ENCODE peak calls at places on chromosomes 3 and 15, in seven cellular contexts. One of them, this sample, is unnamed.

GRCh38 chr15:85828026-85828597 is 33.4 kb upstream of the KLHL25 start:
- DNase-seq in dorsolateral prefrontal cortex: no peak
- DNase-seq in neural progenitor cell: no peak
- DNase-seq in caudate nucleus: no peak
- DNase-seq in neuronal stem cell: no peak
- DNase-seq in PC-3: no peak
- DNase-seq in tibial nerve: no peak
- DNase-seq in this sample: no peak

GRCh38 chr3:62065985-62066693 is 307.2 kb downstream of the FEZF2 start:
- DNase-seq in dorsolateral prefrontal cortex: no peak
- DNase-seq in neural progenitor cell: no peak
- DNase-seq in caudate nucleus: no peak
- DNase-seq in neuronal stem cell: no peak
- DNase-seq in PC-3: no peak
- DNase-seq in tibial nerve: no peak
- DNase-seq in this sample: no peak

GRCh38 chr3:12896206-12896697 is 54.9 kb upstream of the RPL32 start:
- DNase-seq in dorsolateral prefrontal cortex: no peak
- DNase-seq in neural progenitor cell: peak
- DNase-seq in caudate nucleus: no peak
- DNase-seq in neuronal stem cell: no peak
- DNase-seq in PC-3: no peak
- DNase-seq in tibial nerve: no peak
- DNase-seq in this sample: no peak

GRCh38 chr3:169323580-169324453 is 339.7 kb downstream of the MECOM start:
- DNase-seq in dorsolateral prefrontal cortex: no peak
- DNase-seq in neural progenitor cell: no peak
- DNase-seq in caudate nucleus: no peak
- DNase-seq in neuronal stem cell: no peak
- DNase-seq in PC-3: no peak
- DNase-seq in tibial nerve: no peak
- DNase-seq in this sample: no peak

GRCh38 chr15:88630141-88630721 is 8.6 kb upstream of the ISG20 start:
- DNase-seq in dorsolateral prefrontal cortex: no peak
- DNase-seq in neural progenitor cell: no peak
- DNase-seq in caudate nucleus: no peak
- DNase-seq in neuronal stem cell: no peak
- DNase-seq in PC-3: peak
- DNase-seq in tibial nerve: no peak
- DNase-seq in this sample: no peak

GRCh38 chr15:98034731-98035130 is 74.2 kb downstream of the ARRDC4 start:
- DNase-seq in dorsolateral prefrontal cortex: no peak
- DNase-seq in neural progenitor cell: no peak
- DNase-seq in caudate nucleus: no peak
- DNase-seq in neuronal stem cell: no peak
- DNase-seq in PC-3: no peak
- DNase-seq in tibial nerve: no peak
- DNase-seq in this sample: no peak

GRCh38 chr3:53187430-53187829 is 26.4 kb downstream of the PRKCD start:
- DNase-seq in dorsolateral prefrontal cortex: no peak
- DNase-seq in neural progenitor cell: no peak
- DNase-seq in caudate nucleus: no peak
- DNase-seq in neuronal stem cell: no peak
- DNase-seq in PC-3: peak
- DNase-seq in tibial nerve: no peak
- DNase-seq in this sample: no peak

GRCh38 chr15:29066310-29066709 is 180.5 kb downstream of the APBA2 start:
- DNase-seq in dorsolateral prefrontal cortex: no peak
- DNase-seq in neural progenitor cell: no peak
- DNase-seq in caudate nucleus: no peak
- DNase-seq in neuronal stem cell: no peak
- DNase-seq in PC-3: no peak
- DNase-seq in tibial nerve: no peak
- DNase-seq in this sample: no peak

GRCh38 chr15:75156306-75157215 is 45.1 kb upstream of the C15orf39 start:
- DNase-seq in dorsolateral prefrontal cortex: no peak
- DNase-seq in neural progenitor cell: peak
- DNase-seq in caudate nucleus: no peak
- DNase-seq in neuronal stem cell: no peak
- DNase-seq in PC-3: no peak
- DNase-seq in tibial nerve: no peak
- DNase-seq in this sample: no peak

GRCh38 chr3:128801779-128802369 is 75.9 kb downstream of the RAB7A start:
- DNase-seq in dorsolateral prefrontal cortex: no peak
- DNase-seq in neural progenitor cell: no peak
- DNase-seq in caudate nucleus: no peak
- DNase-seq in neuronal stem cell: no peak
- DNase-seq in PC-3: no peak
- DNase-seq in tibial nerve: no peak
- DNase-seq in this sample: no peak

GRCh38 chr15:76239786-76240185 is 71.5 kb downstream of the ETFA start:
- DNase-seq in dorsolateral prefrontal cortex: no peak
- DNase-seq in neural progenitor cell: no peak
- DNase-seq in caudate nucleus: no peak
- DNase-seq in neuronal stem cell: no peak
- DNase-seq in PC-3: no peak
- DNase-seq in tibial nerve: no peak
- DNase-seq in this sample: no peak

GRCh38 chr3:65252266-65252665 is 564.5 kb upstream of the ADAMTS9 start:
- DNase-seq in dorsolateral prefrontal cortex: no peak
- DNase-seq in neural progenitor cell: no peak
- DNase-seq in caudate nucleus: no peak
- DNase-seq in neuronal stem cell: no peak
- DNase-seq in PC-3: no peak
- DNase-seq in tibial nerve: no peak
- DNase-seq in this sample: no peak

GRCh38 chr3:13069495-13069894 is 3.7 kb downstream of the IQSEC1 start:
- DNase-seq in dorsolateral prefrontal cortex: no peak
- DNase-seq in neural progenitor cell: no peak
- DNase-seq in caudate nucleus: no peak
- DNase-seq in neuronal stem cell: no peak
- DNase-seq in PC-3: no peak
- DNase-seq in tibial nerve: no peak
- DNase-seq in this sample: no peak

GRCh38 chr15:46644493-46645481 is 1010.0 kb downstream of the SQOR start:
- DNase-seq in dorsolateral prefrontal cortex: no peak
- DNase-seq in neural progenitor cell: no peak
- DNase-seq in caudate nucleus: no peak
- DNase-seq in neuronal stem cell: no peak
- DNase-seq in PC-3: no peak
- DNase-seq in tibial nerve: no peak
- DNase-seq in this sample: no peak
- H3K27ac ChIP-seq in dorsolateral prefrontal cortex: no peak
- H3K27ac ChIP-seq in neural progenitor cell: no peak
- H3K27ac ChIP-seq in caudate nucleus: no peak
- H3K27ac ChIP-seq in neuronal stem cell: no peak
- H3K27ac ChIP-seq in PC-3: no peak
- H3K27ac ChIP-seq in tibial nerve: no peak
- H3K27ac ChIP-seq in this sample: no peak

GRCh38 chr15:59456114-59456513 is 18.1 kb downstream of the FAM81A start:
- DNase-seq in dorsolateral prefrontal cortex: no peak
- DNase-seq in neural progenitor cell: no peak
- DNase-seq in caudate nucleus: no peak
- DNase-seq in neuronal stem cell: no peak
- DNase-seq in PC-3: peak
- DNase-seq in tibial nerve: no peak
- DNase-seq in this sample: no peak
- H3K27ac ChIP-seq in dorsolateral prefrontal cortex: no peak
- H3K27ac ChIP-seq in neural progenitor cell: no peak
- H3K27ac ChIP-seq in caudate nucleus: no peak
- H3K27ac ChIP-seq in neuronal stem cell: no peak
- H3K27ac ChIP-seq in PC-3: no peak
- H3K27ac ChIP-seq in tibial nerve: no peak
- H3K27ac ChIP-seq in this sample: no peak

DNA sequence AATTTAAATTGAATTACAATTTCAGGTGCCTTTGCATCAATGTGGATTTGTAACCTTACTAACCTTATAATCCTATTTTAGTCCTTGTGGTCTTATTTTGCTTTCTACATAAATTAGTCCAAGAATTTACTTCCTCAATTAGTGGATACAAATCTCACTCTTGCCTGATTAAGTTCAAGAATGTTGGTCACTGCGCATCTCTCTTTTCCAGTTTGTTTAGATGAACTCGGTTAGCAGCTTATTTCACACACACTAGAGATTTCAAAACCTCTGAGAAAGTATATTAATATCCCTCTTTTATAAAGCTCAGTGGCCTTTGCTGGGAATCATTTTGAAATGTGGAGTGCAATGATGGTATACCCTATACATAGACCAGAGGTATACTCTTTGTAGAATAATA is 243.4 kb downstream of the DTWD1 start:
- DNase-seq in dorsolateral prefrontal cortex: no peak
- DNase-seq in neural progenitor cell: no peak
- DNase-seq in caudate nucleus: no peak
- DNase-seq in neuronal stem cell: no peak
- DNase-seq in PC-3: no peak
- DNase-seq in tibial nerve: no peak
- DNase-seq in this sample: no peak
- H3K27ac ChIP-seq in dorsolateral prefrontal cortex: no peak
- H3K27ac ChIP-seq in neural progenitor cell: no peak
- H3K27ac ChIP-seq in caudate nucleus: no peak
- H3K27ac ChIP-seq in neuronal stem cell: no peak
- H3K27ac ChIP-seq in PC-3: no peak
- H3K27ac ChIP-seq in tibial nerve: no peak
- H3K27ac ChIP-seq in this sample: no peak

DNA sequence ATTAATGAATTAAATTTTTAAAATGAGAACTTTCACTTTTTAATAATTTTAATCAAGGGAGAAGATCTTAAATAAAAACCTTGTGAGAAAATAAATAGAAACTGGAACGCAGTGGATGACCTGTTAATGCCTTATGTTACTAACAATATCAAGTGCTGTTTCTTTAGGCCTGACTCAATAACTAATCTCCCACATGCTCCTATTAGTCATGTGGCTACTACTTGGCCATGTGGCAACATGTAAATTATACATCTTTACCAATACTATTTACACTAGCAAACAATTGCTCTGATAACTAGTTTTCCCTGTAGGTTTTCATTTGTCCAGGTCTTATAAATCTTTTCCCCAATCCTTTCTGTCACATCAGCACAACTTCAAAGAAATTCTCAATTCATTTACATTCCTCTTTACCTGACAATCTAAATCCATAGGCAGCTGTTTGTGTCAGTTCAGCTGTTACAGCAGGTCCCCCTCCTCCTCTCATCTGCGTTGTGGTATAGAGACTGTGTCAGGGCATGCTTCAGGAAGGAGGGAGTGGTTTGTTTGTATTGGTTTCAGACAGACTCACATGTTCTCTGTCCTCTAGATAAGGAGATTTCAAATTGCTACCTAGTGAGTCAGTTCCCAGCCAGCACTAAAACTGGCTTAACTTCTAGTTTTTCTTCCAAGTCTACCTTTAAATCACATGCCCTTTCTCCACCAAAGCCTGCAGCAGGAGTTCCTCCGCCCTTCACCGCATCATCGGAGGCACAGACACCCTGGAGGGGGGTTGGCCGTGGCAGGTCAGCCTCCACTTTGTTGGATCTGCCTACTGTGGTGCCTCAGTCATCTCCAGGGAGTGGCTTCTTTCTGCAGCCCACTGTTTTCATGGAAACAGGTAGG is 11.3 kb upstream of the C3orf52 start:
- DNase-seq in dorsolateral prefrontal cortex: no peak
- DNase-seq in neural progenitor cell: no peak
- DNase-seq in caudate nucleus: no peak
- DNase-seq in neuronal stem cell: no peak
- DNase-seq in PC-3: peak
- DNase-seq in tibial nerve: no peak
- DNase-seq in this sample: no peak
- H3K27ac ChIP-seq in dorsolateral prefrontal cortex: no peak
- H3K27ac ChIP-seq in neural progenitor cell: no peak
- H3K27ac ChIP-seq in caudate nucleus: no peak
- H3K27ac ChIP-seq in neuronal stem cell: no peak
- H3K27ac ChIP-seq in PC-3: peak
- H3K27ac ChIP-seq in tibial nerve: no peak
- H3K27ac ChIP-seq in this sample: no peak